ENCODE peak calls at places on chromosomes 11 and 22, in nine cellular contexts. T is A549; Y is cardiac muscle cell; U is naive thymus-derived CD4-positive, alpha-beta T cell; K is GM23338; D is GM20000; Q is neuronal stem cell; W is HFFc6; F is activated naive CD8-positive, alpha-beta T cell treated with anti-CD3 and anti-CD28 coated beads, Interleukin-2, amount 50 U/mL, for 24 hours. L is an unnamed sample.
A peak's percentile ranks its signal among the peaks of the same experiment; 100 is the strongest.

GRCh38 chr11:1083621-1084551 is 9.2 kb downstream of the MUC2 start:
- DNase-seq in T (no peak), Y (no peak), U (peak; percentile 3), K (no peak), D (no peak), Q (no peak), W (no peak), F (no peak), L (no peak)

GRCh38 chr11:27217496-27217895 is 145.5 kb downstream of the CCDC34 start:
- DNase-seq in T (no peak), Y (no peak), U (no peak), K (no peak), D (no peak), Q (no peak), W (no peak), F (no peak), L (no peak)

GRCh38 chr11:29328961-29329441 is 687.8 kb downstream of the KCNA4 start:
- DNase-seq in T (peak; percentile 33), Y (peak; percentile 83), U (no peak), K (peak; percentile 28), D (peak; percentile 3), Q (peak; percentile 27), W (peak; percentile 66), F (no peak), L (peak; percentile 71)

GRCh38 chr22:36358533-36359171 is 29.1 kb downstream of the MYH9 start:
- DNase-seq in T (no peak), Y (no peak), U (no peak), K (no peak), D (no peak), Q (no peak), W (no peak), F (no peak), L (no peak)

GRCh38 chr11:45392154-45392553 is 106.0 kb upstream of the SYT13 start:
- DNase-seq in T (no peak), Y (no peak), U (no peak), K (no peak), D (no peak), Q (no peak), W (no peak), F (no peak), L (no peak)

GRCh38 chr22:20052309-20053250 is 27.5 kb upstream of the DGCR8 start:
- DNase-seq in T (no peak), Y (no peak), U (no peak), K (no peak), D (no peak), Q (no peak), W (no peak), F (no peak), L (no peak)

GRCh38 chr11:32312865-32313403 is 122.4 kb downstream of the WT1 start:
- DNase-seq in T (peak; percentile 79), Y (peak; percentile 85), U (no peak), K (peak; percentile 89), D (peak; percentile 43), Q (no peak), W (peak; percentile 73), F (peak; percentile 17), L (peak; percentile 71)

GRCh38 chr11:35725880-35726279 is 63.3 kb downstream of the TRIM44 start:
- DNase-seq in T (no peak), Y (peak; percentile 54), U (no peak), K (no peak), D (no peak), Q (no peak), W (peak; percentile 63), F (no peak), L (peak; percentile 66)

GRCh38 chr22:46738961-46739870 is 1.2 kb upstream of the CERK start:
- DNase-seq in T (peak; percentile 88), Y (peak; percentile 51), U (peak; percentile 58), K (peak; percentile 52), D (no peak), Q (no peak), W (peak; percentile 82), F (peak; percentile 69), L (no peak)

GRCh38 chr22:40484906-40485660 is 114.7 kb downstream of the SGSM3 start:
- DNase-seq in T (no peak), Y (peak; percentile 58), U (no peak), K (no peak), D (no peak), Q (no peak), W (no peak), F (no peak), L (no peak)

GRCh38 chr22:42621505-42622002 is 6.9 kb upstream of the POLDIP3 start:
- DNase-seq in T (peak; percentile 80), Y (peak; percentile 72), U (peak; percentile 39), K (peak; percentile 96), D (peak; percentile 89), Q (peak; percentile 67), W (peak; percentile 68), F (peak; percentile 65), L (peak; percentile 44)

GRCh38 chr11:11552688-11553087 is 69.1 kb downstream of the GALNT18 start:
- DNase-seq in T (no peak), Y (no peak), U (no peak), K (no peak), D (no peak), Q (no peak), W (no peak), F (no peak), L (no peak)

GRCh38 chr11:40328890-40329617 is 1130.4 kb downstream of the LRRC4C start:
- DNase-seq in T (peak; percentile 64), Y (peak; percentile 99), U (no peak), K (no peak), D (no peak), Q (no peak), W (peak; percentile 100), F (no peak), L (peak; percentile 99)

GRCh38 chr11:24820541-24820940 is 323.7 kb downstream of the LUZP2 start:
- DNase-seq in T (no peak), Y (peak; percentile 6), U (no peak), K (no peak), D (no peak), Q (no peak), W (no peak), F (no peak), L (no peak)

GRCh38 chr11:69321877-69322350 is 28.0 kb downstream of the MYEOV start:
- DNase-seq in T (no peak), Y (peak; percentile 68), U (no peak), K (no peak), D (no peak), Q (no peak), W (peak; percentile 98), F (no peak), L (peak; percentile 90)

GRCh38 chr11:47264119-47264915 is 5.6 kb upstream of the MADD start:
- DNase-seq in T (no peak), Y (no peak), U (no peak), K (no peak), D (no peak), Q (no peak), W (no peak), F (no peak), L (no peak)

GRCh38 chr22:37880668-37881440 is 25.2 kb upstream of the MICALL1 start:
- DNase-seq in T (no peak), Y (peak; percentile 56), U (no peak), K (no peak), D (no peak), Q (no peak), W (peak; percentile 48), F (no peak), L (no peak)

GRCh38 chr22:47075568-47075967 is 313.1 kb downstream of the TBC1D22A start:
- DNase-seq in T (no peak), Y (no peak), U (no peak), K (no peak), D (no peak), Q (no peak), W (no peak), F (no peak), L (no peak)

GRCh38 chr11:134178275-134178674 is 45.5 kb downstream of the NCAPD3 start:
- DNase-seq in T (no peak), Y (no peak), U (no peak), K (no peak), D (no peak), Q (no peak), W (no peak), F (no peak), L (no peak)

GRCh38 chr11:36073411-36074203 is 129.7 kb downstream of the LDLRAD3 start:
- DNase-seq in T (no peak), Y (peak; percentile 82), U (no peak), K (no peak), D (no peak), Q (no peak), W (peak; percentile 74), F (no peak), L (no peak)

GRCh38 chr11:1486054-1486825 is at the start of gene MOB2:
- DNase-seq in T (no peak), Y (peak; percentile 20), U (no peak), K (peak; percentile 48), D (no peak), Q (no peak), W (no peak), F (no peak), L (peak; percentile 3)

GRCh38 chr11:117684111-117684510 is 112.9 kb downstream of the DSCAML1 start:
- DNase-seq in T (no peak), Y (no peak), U (no peak), K (no peak), D (no peak), Q (no peak), W (no peak), F (no peak), L (no peak)

GRCh38 chr22:24008381-24009226 is 2.5 kb upstream of the CABIN1 start:
- DNase-seq in T (no peak), Y (no peak), U (no peak), K (no peak), D (peak; percentile 3), Q (no peak), W (no peak), F (no peak), L (no peak)

GRCh38 chr22:20238567-20239062 is 29.5 kb downstream of the RTN4R start:
- DNase-seq in T (peak; percentile 74), Y (no peak), U (no peak), K (peak; percentile 88), D (peak; percentile 96), Q (peak; percentile 38), W (no peak), F (peak; percentile 70), L (peak; percentile 9)

GRCh38 chr22:35619336-35620094 is 2.4 kb upstream of the MB start:
- DNase-seq in T (no peak), Y (no peak), U (no peak), K (peak; percentile 31), D (no peak), Q (no peak), W (no peak), F (no peak), L (no peak)

GRCh38 chr11:75280770-75281468 is 40.3 kb downstream of the TPBGL start:
- DNase-seq in T (no peak), Y (no peak), U (no peak), K (no peak), D (no peak), Q (no peak), W (no peak), F (no peak), L (no peak)

GRCh38 chr11:72278911-72279310 is 34.9 kb upstream of the PHOX2A start:
- DNase-seq in T (no peak), Y (peak; percentile 36), U (no peak), K (no peak), D (no peak), Q (no peak), W (peak; percentile 65), F (no peak), L (peak; percentile 61)

GRCh38 chr11:65903068-65903481 is 2.9 kb upstream of the FOSL1 start:
- DNase-seq in T (peak; percentile 85), Y (peak; percentile 69), U (no peak), K (peak; percentile 72), D (no peak), Q (no peak), W (peak; percentile 93), F (no peak), L (peak; percentile 95)

GRCh38 chr11:91243630-91244029 is 981.0 kb upstream of the FAT3 start:
- DNase-seq in T (no peak), Y (peak; percentile 28), U (no peak), K (no peak), D (no peak), Q (no peak), W (no peak), F (no peak), L (no peak)

GRCh38 chr22:27089303-27089702 is 431.9 kb downstream of the MIAT start:
- DNase-seq in T (no peak), Y (no peak), U (no peak), K (no peak), D (no peak), Q (no peak), W (no peak), F (no peak), L (no peak)

GRCh38 chr11:91230647-91231046 is 994.0 kb upstream of the FAT3 start:
- DNase-seq in T (no peak), Y (no peak), U (no peak), K (no peak), D (no peak), Q (no peak), W (no peak), F (no peak), L (no peak)